ENCODE peak calls at places on chromosome 3, in seven cellular contexts. P is naive thymus-derived CD4-positive, alpha-beta T cell; J is tibial artery; R is stimulated activated CD8-positive, alpha-beta memory T cell treated with anti-CD3 and anti-CD28 coated beads, Interleukin-12 subunit alpha, Interleukin-12 subunit beta, amount 100 ng/mL, for 4 hours; E is EL; V is Kasumi-1; M is endothelial cell. S is an unnamed sample.

GRCh38 chr3:105653161-105653560 is 215.7 kb downstream of the CBLB start:
- DNase-seq in J (no peak), P (no peak), R (no peak), M (no peak), E (no peak), V (no peak), S (no peak)

GRCh38 chr3:107216711-107217110 is 160.5 kb upstream of the CCDC54 start:
- DNase-seq in J (no peak), E (peak), M (no peak), P (no peak), R (no peak), V (no peak), S (peak)

GRCh38 chr3:71585891-71586809 is 2.6 kb upstream of the FOXP1 start:
- DNase-seq in V (peak), E (peak), J (no peak), M (no peak), P (no peak), R (no peak), S (peak)

GRCh38 chr3:172536505-172536904 is 13.3 kb upstream of the TNFSF10 start:
- DNase-seq in P (no peak), M (no peak), E (no peak), J (no peak), R (no peak), V (no peak), S (no peak)

GRCh38 chr3:174874258-174874657 is 15.1 kb downstream of the NAALADL2 start:
- DNase-seq in V (no peak), M (no peak), J (no peak), P (no peak), E (no peak), R (no peak), S (no peak)

GRCh38 chr3:178482981-178483380 is 53.3 kb upstream of the KCNMB2 start:
- DNase-seq in R (no peak), J (no peak), M (no peak), P (no peak), E (no peak), V (no peak), S (no peak)

GRCh38 chr3:10447527-10448260 is 57.7 kb downstream of the ATP2B2 start:
- DNase-seq in P (no peak), E (no peak), V (no peak), R (no peak), M (no peak), J (no peak), S (peak)

GRCh38 chr3:49903451-49904424 is at the start of gene MST1R:
- DNase-seq in V (no peak), E (no peak), P (peak), J (peak), R (peak), M (peak), S (no peak)

GRCh38 chr3:189132125-189132744 is 39.5 kb upstream of the TPRG1 start:
- DNase-seq in J (peak), E (peak), P (peak), V (peak), M (no peak), R (peak), S (peak)

GRCh38 chr3:192917258-192917507 is 473 bp downstream of the MB21D2 start:
- DNase-seq in V (no peak), J (no peak), R (no peak), E (no peak), M (peak), P (peak), S (no peak)

GRCh38 chr3:66450389-66451022 is 50.3 kb downstream of the LRIG1 start:
- DNase-seq in P (no peak), E (peak), M (no peak), R (no peak), V (peak), J (peak), S (no peak)

GRCh38 chr3:147356909-147357733 is 49.2 kb downstream of the ZIC4 start:
- DNase-seq in R (no peak), M (peak), V (no peak), J (no peak), P (no peak), E (no peak), S (no peak)

S was measured in SK-MEL-5.